ENCODE peak calls at places on chromosome 2, in five cellular contexts. O is foreskin fibroblast, M is AML-193, K is EL, B is left lobe of liver. R is an unnamed sample.

GRCh38 chr2:173141666-173142065 is 66.0 kb downstream of the MAP3K20 start:
- DNase-seq in O (no peak), M (no peak), K (no peak), B (no peak), R (no peak)

GRCh38 chr2:206989306-206989705 is 50.0 kb downstream of the CPO start:
- DNase-seq in O (no peak), M (peak), K (peak), B (peak), R (no peak)

GRCh38 chr2:24360050-24360962 is at the start of gene ITSN2:
- DNase-seq in O (peak), M (peak), K (peak), B (peak), R (peak)

GRCh38 chr2:46705663-46706062 is 209.9 kb downstream of the MCFD2 start:
- DNase-seq in O (no peak), M (no peak), K (no peak), B (no peak), R (no peak)

GRCh38 chr2:233470007-233470687 is 96.4 kb downstream of the USP40 start:
- DNase-seq in O (no peak), M (no peak), K (no peak), B (peak), R (no peak)

GRCh38 chr2:192151848-192152247 is 42.9 kb downstream of the TMEFF2 start:
- DNase-seq in O (peak), M (no peak), K (peak), B (no peak), R (no peak)

GRCh38 chr2:133817680-133818566 is 249.7 kb upstream of the NCKAP5 start:
- DNase-seq in O (peak), M (no peak), K (peak), B (no peak), R (no peak)

GRCh38 chr2:86087936-86088850 is 17.5 kb downstream of the POLR1A start:
- DNase-seq in O (no peak), M (no peak), K (no peak), B (no peak), R (no peak)

R was measured in T-helper 9 cell.